ENCODE peak calls at places on chromosome 15, in five cellular contexts. One of them, this sample, is unnamed.

GRCh38 chr15:45112143-45112591 is 1.8 kb downstream of the DUOX2 start:
- DNase-seq in K562: no peak
- DNase-seq in SK-N-SH: no peak
- DNase-seq in IMR-90: no peak
- DNase-seq in GM12878: no peak
- DNase-seq in this sample: no peak

GRCh38 chr15:61441901-61442300 is 212.8 kb upstream of the RORA start:
- DNase-seq in K562: no peak
- DNase-seq in SK-N-SH: no peak
- DNase-seq in IMR-90: no peak
- DNase-seq in GM12878: no peak
- DNase-seq in this sample: no peak

GRCh38 chr15:67164811-67165652 is 89.4 kb downstream of the AAGAB start:
- DNase-seq in K562: no peak
- DNase-seq in SK-N-SH: no peak
- DNase-seq in IMR-90: peak; percentile 70
- DNase-seq in GM12878: no peak
- DNase-seq in this sample: no peak

GRCh38 chr15:89912145-89912673 is 543 bp downstream of the ARPIN start:
- DNase-seq in K562: no peak
- DNase-seq in SK-N-SH: peak; percentile 76
- DNase-seq in IMR-90: no peak
- DNase-seq in GM12878: no peak
- DNase-seq in this sample: no peak

GRCh38 chr15:68339481-68339880 is 61.9 kb downstream of the FEM1B start:
- DNase-seq in K562: no peak
- DNase-seq in SK-N-SH: no peak
- DNase-seq in IMR-90: no peak
- DNase-seq in GM12878: no peak
- DNase-seq in this sample: no peak

GRCh38 chr15:67149859-67150824 is 84.7 kb downstream of the SMAD3 start:
- DNase-seq in K562: peak; percentile 60
- DNase-seq in SK-N-SH: no peak
- DNase-seq in IMR-90: peak; percentile 99
- DNase-seq in GM12878: peak; percentile 51
- DNase-seq in this sample: peak; percentile 96

GRCh38 chr15:92808611-92809063 is 91.5 kb upstream of the CHD2 start:
- DNase-seq in K562: peak; percentile 41
- DNase-seq in SK-N-SH: peak; percentile 73
- DNase-seq in IMR-90: peak; percentile 43
- DNase-seq in GM12878: no peak
- DNase-seq in this sample: no peak

GRCh38 chr15:38509152-38509551 is 55.2 kb downstream of the FAM98B start:
- DNase-seq in K562: no peak
- DNase-seq in SK-N-SH: no peak
- DNase-seq in IMR-90: no peak
- DNase-seq in GM12878: no peak
- DNase-seq in this sample: no peak

GRCh38 chr15:70794596-70795310 is 31.4 kb upstream of the UACA start:
- DNase-seq in K562: no peak
- DNase-seq in SK-N-SH: no peak
- DNase-seq in IMR-90: peak; percentile 66
- DNase-seq in GM12878: no peak
- DNase-seq in this sample: no peak

GRCh38 chr15:26772588-26773484 is at the start of gene GABRB3:
- DNase-seq in K562: no peak
- DNase-seq in SK-N-SH: peak; percentile 93
- DNase-seq in IMR-90: no peak
- DNase-seq in GM12878: no peak
- DNase-seq in this sample: no peak

GRCh38 chr15:83845230-83845629 is 191.3 kb downstream of the ADAMTSL3 start:
- DNase-seq in K562: no peak
- DNase-seq in SK-N-SH: no peak
- DNase-seq in IMR-90: peak; percentile 94
- DNase-seq in GM12878: no peak
- DNase-seq in this sample: no peak

GRCh38 chr15:84798436-84798946 is 18.7 kb upstream of the ALPK3 start:
- DNase-seq in K562: no peak
- DNase-seq in SK-N-SH: no peak
- DNase-seq in IMR-90: no peak
- DNase-seq in GM12878: no peak
- DNase-seq in this sample: no peak

GRCh38 chr15:45802140-45802539 is 167.3 kb downstream of the SQOR start:
- DNase-seq in K562: no peak
- DNase-seq in SK-N-SH: no peak
- DNase-seq in IMR-90: no peak
- DNase-seq in GM12878: no peak
- DNase-seq in this sample: no peak

GRCh38 chr15:41936649-41937567 is 35.4 kb downstream of the EHD4 start:
- DNase-seq in K562: no peak
- DNase-seq in SK-N-SH: no peak
- DNase-seq in IMR-90: peak; percentile 55
- DNase-seq in GM12878: no peak
- DNase-seq in this sample: no peak

GRCh38 chr15:57138260-57138895 is 219.9 kb downstream of the TCF12 start:
- DNase-seq in K562: peak; percentile 56
- DNase-seq in SK-N-SH: peak; percentile 56
- DNase-seq in IMR-90: peak; percentile 82
- DNase-seq in GM12878: no peak
- DNase-seq in this sample: peak; percentile 33

GRCh38 chr15:42491540-42492225 is 742 bp upstream of the ZNF106 start:
- DNase-seq in K562: no peak
- DNase-seq in SK-N-SH: no peak
- DNase-seq in IMR-90: peak; percentile 82
- DNase-seq in GM12878: no peak
- DNase-seq in this sample: no peak

GRCh38 chr15:79981861-79982455 is 11.0 kb upstream of the BCL2A1 start:
- DNase-seq in K562: no peak
- DNase-seq in SK-N-SH: peak; percentile 19
- DNase-seq in IMR-90: no peak
- DNase-seq in GM12878: peak; percentile 80
- DNase-seq in this sample: no peak

GRCh38 chr15:39657714-39658113 is 76.8 kb downstream of the THBS1 start:
- DNase-seq in K562: no peak
- DNase-seq in SK-N-SH: no peak
- DNase-seq in IMR-90: peak; percentile 66
- DNase-seq in GM12878: no peak
- DNase-seq in this sample: no peak

GRCh38 chr15:39801641-39802309 is 19.1 kb upstream of the FSIP1 start:
- DNase-seq in K562: peak; percentile 53
- DNase-seq in SK-N-SH: no peak
- DNase-seq in IMR-90: no peak
- DNase-seq in GM12878: no peak
- DNase-seq in this sample: peak; percentile 46

GRCh38 chr15:40487816-40488682 is 17.3 kb downstream of the CHST14 start:
- DNase-seq in K562: no peak
- DNase-seq in SK-N-SH: no peak
- DNase-seq in IMR-90: no peak
- DNase-seq in GM12878: no peak
- DNase-seq in this sample: no peak

GRCh38 chr15:67110958-67111864 is 45.8 kb downstream of the SMAD3 start:
- DNase-seq in K562: no peak
- DNase-seq in SK-N-SH: no peak
- DNase-seq in IMR-90: peak; percentile 54
- DNase-seq in GM12878: no peak
- DNase-seq in this sample: no peak

GRCh38 chr15:79918278-79918677 is 21.5 kb upstream of the MTHFS start:
- DNase-seq in K562: no peak
- DNase-seq in SK-N-SH: no peak
- DNase-seq in IMR-90: no peak
- DNase-seq in GM12878: no peak
- DNase-seq in this sample: no peak

DNA sequence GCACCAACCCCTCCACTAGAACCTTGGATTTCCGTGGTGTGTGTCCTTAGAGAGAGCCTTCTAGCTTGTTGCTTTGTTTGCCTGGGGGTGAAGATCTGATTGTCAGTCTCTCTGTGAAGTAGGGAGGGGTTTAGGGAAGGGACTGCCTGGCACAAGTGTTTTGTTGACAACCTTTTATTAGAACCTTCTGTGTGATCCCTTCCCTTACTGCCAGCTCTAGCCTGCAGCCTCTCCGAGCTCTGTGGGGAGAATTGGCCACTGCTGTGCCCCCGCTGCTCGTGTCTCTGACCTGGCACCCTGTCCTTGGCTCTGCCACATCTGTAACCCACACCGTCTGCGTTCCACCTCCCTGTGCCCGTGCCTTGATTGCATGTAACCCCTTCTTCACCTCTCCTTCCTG is 30.9 kb upstream of the PCSK6 start:
- DNase-seq in K562: no peak
- DNase-seq in SK-N-SH: peak; percentile 12
- DNase-seq in IMR-90: no peak
- DNase-seq in GM12878: no peak
- DNase-seq in this sample: no peak
- TF ChIP-seq RAD21 in K562: no peak
- TF ChIP-seq RAD21 in SK-N-SH: no peak
- TF ChIP-seq RAD21 in IMR-90: no peak
- TF ChIP-seq RAD21 in GM12878: no peak
- TF ChIP-seq RAD21 in this sample: no peak

GRCh38 chr15:59437473-59437776 is 561 bp upstream of the FAM81A start:
- DNase-seq in K562: no peak
- DNase-seq in SK-N-SH: no peak
- DNase-seq in IMR-90: no peak
- DNase-seq in GM12878: no peak
- DNase-seq in this sample: no peak
- TF ChIP-seq RAD21 in K562: no peak
- TF ChIP-seq RAD21 in SK-N-SH: no peak
- TF ChIP-seq RAD21 in IMR-90: no peak
- TF ChIP-seq RAD21 in GM12878: no peak
- TF ChIP-seq RAD21 in this sample: no peak

GRCh38 chr15:44099671-44100070 is 95.4 kb downstream of the FRMD5 start:
- DNase-seq in K562: no peak
- DNase-seq in SK-N-SH: no peak
- DNase-seq in IMR-90: peak; percentile 58
- DNase-seq in GM12878: no peak
- DNase-seq in this sample: no peak

GRCh38 chr15:44097552-44097951 is 97.5 kb downstream of the FRMD5 start:
- DNase-seq in K562: no peak
- DNase-seq in SK-N-SH: no peak
- DNase-seq in IMR-90: no peak
- DNase-seq in GM12878: no peak
- DNase-seq in this sample: no peak

GRCh38 chr15:44101286-44101685 is 93.8 kb downstream of the FRMD5 start:
- DNase-seq in K562: no peak
- DNase-seq in SK-N-SH: no peak
- DNase-seq in IMR-90: no peak
- DNase-seq in GM12878: no peak
- DNase-seq in this sample: no peak

GRCh38 chr15:44101944-44102343 is 93.1 kb downstream of the FRMD5 start:
- DNase-seq in K562: no peak
- DNase-seq in SK-N-SH: no peak
- DNase-seq in IMR-90: peak; percentile 52
- DNase-seq in GM12878: no peak
- DNase-seq in this sample: no peak

GRCh38 chr15:44102675-44103254 is 92.3 kb downstream of the FRMD5 start:
- DNase-seq in K562: no peak
- DNase-seq in SK-N-SH: no peak
- DNase-seq in IMR-90: peak; percentile 99
- DNase-seq in GM12878: no peak
- DNase-seq in this sample: peak; percentile 93
- TF ChIP-seq RAD21 in K562: no peak
- TF ChIP-seq RAD21 in SK-N-SH: no peak
- TF ChIP-seq RAD21 in IMR-90: peak; percentile 17
- TF ChIP-seq RAD21 in GM12878: no peak
- TF ChIP-seq RAD21 in this sample: peak; percentile 20

GRCh38 chr15:72198410-72199270 is 1.1 kb upstream of the GRAMD2A start:
- DNase-seq in K562: no peak
- DNase-seq in SK-N-SH: no peak
- DNase-seq in IMR-90: no peak
- DNase-seq in GM12878: no peak
- DNase-seq in this sample: no peak
- TF ChIP-seq RAD21 in K562: no peak
- TF ChIP-seq RAD21 in SK-N-SH: no peak
- TF ChIP-seq RAD21 in IMR-90: no peak
- TF ChIP-seq RAD21 in GM12878: no peak
- TF ChIP-seq RAD21 in this sample: no peak

GRCh38 chr15:63982381-63982854 is 63.9 kb downstream of the DAPK2 start:
- DNase-seq in K562: no peak
- DNase-seq in SK-N-SH: no peak
- DNase-seq in IMR-90: no peak
- DNase-seq in GM12878: no peak
- DNase-seq in this sample: no peak
- TF ChIP-seq RAD21 in K562: no peak
- TF ChIP-seq RAD21 in SK-N-SH: no peak
- TF ChIP-seq RAD21 in IMR-90: no peak
- TF ChIP-seq RAD21 in GM12878: no peak
- TF ChIP-seq RAD21 in this sample: no peak

DNA sequence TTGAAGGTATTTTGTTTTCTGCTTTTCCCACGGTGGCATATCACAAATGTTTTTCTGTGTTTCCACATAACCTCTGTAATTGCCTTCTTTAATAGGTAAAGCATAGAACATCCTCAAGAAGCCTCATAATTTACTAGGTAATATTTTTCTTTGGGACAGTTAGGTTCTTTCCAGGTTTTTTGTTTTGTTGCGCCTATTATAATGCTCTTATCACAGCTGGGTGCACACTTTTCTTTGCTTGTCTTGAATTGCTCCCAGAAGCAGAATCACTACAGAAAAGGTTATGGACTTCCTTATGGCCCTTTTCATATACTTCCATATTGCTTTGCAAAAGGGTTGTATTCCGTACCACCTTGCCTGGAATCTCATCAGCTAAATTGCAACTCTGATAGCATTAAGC is 213.5 kb downstream of the RYR3 start:
- DNase-seq in K562: no peak
- DNase-seq in SK-N-SH: no peak
- DNase-seq in IMR-90: no peak
- DNase-seq in GM12878: no peak
- DNase-seq in this sample: no peak
- TF ChIP-seq RAD21 in K562: no peak
- TF ChIP-seq RAD21 in SK-N-SH: no peak
- TF ChIP-seq RAD21 in IMR-90: no peak
- TF ChIP-seq RAD21 in GM12878: no peak
- TF ChIP-seq RAD21 in this sample: no peak

This sample was measured in HCT116.